ENCODE peak calls at places on chromosomes 2 and 18, in four cellular contexts. B, Q, J and V are unnamed samples.

GRCh38 chr2:235098736-235099494 is 147.1 kb downstream of the SH3BP4 start:
- DNase-seq in Q (no peak), B (peak), J (no peak), V (no peak)

GRCh38 chr2:72794572-72794971 is 31.3 kb downstream of the EXOC6B start:
- DNase-seq in B (no peak), Q (no peak), J (no peak), V (no peak)

GRCh38 chr2:216620806-216621205 is 12.4 kb upstream of the IGFBP2 start:
- DNase-seq in Q (no peak), B (no peak), J (no peak), V (no peak)

GRCh38 chr2:205370726-205371125 is 311.6 kb upstream of the NRP2 start:
- DNase-seq in J (no peak), B (no peak), Q (no peak), V (no peak)

GRCh38 chr2:127170021-127170420 is 50.1 kb downstream of the CYP27C1 start:
- DNase-seq in B (no peak), J (no peak), Q (no peak), V (no peak)

GRCh38 chr2:160783481-160783880 is 289.9 kb upstream of the RBMS1 start:
- DNase-seq in B (no peak), J (no peak), Q (no peak), V (no peak)

GRCh38 chr2:192090878-192091277 is 103.9 kb downstream of the TMEFF2 start:
- DNase-seq in B (no peak), Q (no peak), J (no peak), V (no peak)

GRCh38 chr2:174327559-174327897 is 7.2 kb upstream of the SP9 start:
- DNase-seq in Q (peak), J (no peak), B (no peak), V (no peak)

GRCh38 chr2:106144621-106145331 is 49.3 kb downstream of the UXS1 start:
- DNase-seq in B (no peak), J (no peak), Q (no peak), V (no peak)

GRCh38 chr2:24818721-24819167 is 25.5 kb downstream of the CENPO start:
- DNase-seq in Q (no peak), J (no peak), B (no peak), V (no peak)

GRCh38 chr2:236691799-236692167 is 122.2 kb downstream of the ACKR3 start:
- DNase-seq in J (no peak), B (no peak), Q (no peak), V (no peak)

GRCh38 chr2:54013996-54014395 is 43.2 kb upstream of the PSME4 start:
- DNase-seq in B (no peak), J (no peak), Q (no peak), V (no peak)

GRCh38 chr2:171141320-171141719 is 19.4 kb downstream of the TLK1 start:
- DNase-seq in J (no peak), B (no peak), Q (no peak), V (no peak)

GRCh38 chr2:29105375-29105774 is 9.8 kb upstream of the CLIP4 start:
- DNase-seq in J (no peak), B (peak), Q (no peak), V (no peak)

GRCh38 chr2:71502941-71503738 is 49.8 kb downstream of the DYSF start:
- DNase-seq in Q (no peak), J (no peak), B (no peak), V (no peak)

GRCh38 chr18:55144226-55144625 is 185.0 kb upstream of the CCDC68 start:
- DNase-seq in Q (no peak), J (no peak), B (no peak), V (no peak)

GRCh38 chr2:167140330-167140729 is 252.1 kb downstream of the XIRP2 start:
- DNase-seq in J (no peak), Q (no peak), B (no peak), V (no peak)

GRCh38 chr2:127879899-127880298 is 5.9 kb downstream of the AMMECR1L start:
- DNase-seq in J (no peak), Q (no peak), B (no peak), V (no peak)

GRCh38 chr2:14690926-14691325 is 58.4 kb downstream of the LRATD1 start:
- DNase-seq in J (no peak), B (no peak), Q (no peak), V (no peak)

GRCh38 chr2:212052412-212053159 is 486.0 kb downstream of the ERBB4 start:
- DNase-seq in B (no peak), J (no peak), Q (no peak), V (no peak)

GRCh38 chr2:101930019-101930418 is 61.7 kb upstream of the IL1R2 start:
- DNase-seq in B (no peak), J (no peak), Q (no peak), V (no peak)

GRCh38 chr2:173028671-173029070 is 47.0 kb upstream of the MAP3K20 start:
- DNase-seq in B (no peak), J (no peak), Q (no peak), V (no peak)
- TF ChIP-seq NR3C1 in B (no peak), J (no peak), Q (no peak), V (no peak)

DNA sequence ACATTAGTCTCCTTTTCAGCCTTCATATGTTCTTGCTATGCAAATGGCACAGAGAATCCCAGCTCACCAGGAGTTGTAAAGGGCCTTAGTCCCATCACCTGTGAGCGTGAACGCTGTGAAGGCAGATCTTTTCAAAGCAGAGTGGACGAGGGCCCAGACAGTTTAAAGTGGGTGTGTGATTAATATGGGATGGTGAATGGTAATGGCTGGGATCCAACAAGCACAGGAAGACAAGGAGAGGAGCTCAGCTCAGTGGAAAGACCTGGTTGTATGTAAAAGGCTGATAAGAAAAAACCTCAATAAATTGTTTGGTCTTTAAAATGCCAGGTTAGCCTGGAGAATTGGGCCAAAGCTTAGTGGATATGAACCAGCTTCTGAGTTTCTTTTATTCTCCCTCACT is 326.2 kb downstream of the NYAP2 start:
- DNase-seq in Q (no peak), J (no peak), B (no peak), V (no peak)
- TF ChIP-seq NR3C1 in Q (no peak), J (no peak), B (no peak), V (no peak)

GRCh38 chr2:232104076-232104646 is 142.6 kb downstream of the DIS3L2 start:
- DNase-seq in B (no peak), Q (no peak), J (no peak), V (no peak)
- TF ChIP-seq NR3C1 in B (no peak), Q (no peak), J (no peak), V (no peak)

GRCh38 chr2:529425-529824 is 147.8 kb downstream of the TMEM18 start:
- DNase-seq in B (peak), Q (peak), J (peak), V (no peak)
- TF ChIP-seq NR3C1 in B (no peak), Q (no peak), J (no peak), V (no peak)

DNA sequence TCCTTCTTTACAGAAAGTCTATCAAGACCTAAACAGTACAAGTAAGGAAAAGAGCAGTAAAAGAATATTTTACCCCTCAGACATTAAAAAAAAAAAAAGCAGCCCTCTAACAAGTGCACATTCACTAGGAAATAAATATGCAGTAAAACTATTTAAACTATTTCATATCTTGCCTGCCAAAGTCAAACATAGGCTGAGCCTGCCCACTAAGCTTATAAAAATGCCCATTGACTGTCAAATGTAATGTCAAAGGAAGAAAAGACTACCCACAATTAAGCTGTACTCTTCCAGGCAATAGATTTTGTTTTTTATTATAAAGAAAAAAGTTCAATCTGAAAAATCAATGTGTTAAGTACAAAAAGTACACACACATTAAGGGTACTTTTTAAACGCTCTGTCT is 11.8 kb downstream of the ALS2 start:
- DNase-seq in B (no peak), J (no peak), Q (no peak), V (no peak)
- TF ChIP-seq NR3C1 in B (no peak), J (no peak), Q (no peak), V (no peak)

GRCh38 chr2:231223001-231223375 is 24.6 kb downstream of the ARMC9 start:
- DNase-seq in J (no peak), B (no peak), Q (no peak), V (no peak)

GRCh38 chr2:231219289-231219688 is 20.9 kb downstream of the ARMC9 start:
- DNase-seq in J (no peak), Q (no peak), B (no peak), V (no peak)

GRCh38 chr2:231223458-231223970 is 25.1 kb downstream of the ARMC9 start:
- DNase-seq in Q (no peak), J (no peak), B (no peak), V (no peak)

GRCh38 chr2:231221761-231222160 is 23.3 kb downstream of the ARMC9 start:
- DNase-seq in J (no peak), B (no peak), Q (no peak), V (no peak)

GRCh38 chr2:231222318-231223000 is 24.0 kb downstream of the ARMC9 start:
- DNase-seq in J (no peak), B (no peak), Q (no peak), V (no peak)
- TF ChIP-seq NR3C1 in J (no peak), B (no peak), Q (no peak), V (no peak)